ENCODE peak calls at places on chromosomes 2 and 18, in five cellular contexts. One of them, this sample, is unnamed.
A peak's percentile ranks its signal among the peaks of the same experiment; 100 is the strongest.

GRCh38 chr2:53770264-53770663 is 2.7 kb downstream of the CHAC2 start:
- DNase-seq in heart left ventricle: no peak
- DNase-seq in tibial artery: no peak
- DNase-seq in right atrium auricular region: no peak
- DNase-seq in iPS DF 6.9: no peak
- DNase-seq in this sample: no peak

GRCh38 chr2:160205511-160205910 is 5.4 kb upstream of the ITGB6 start:
- DNase-seq in right atrium auricular region: no peak
- DNase-seq in iPS DF 6.9: no peak
- DNase-seq in tibial artery: peak; percentile 34
- DNase-seq in heart left ventricle: no peak
- DNase-seq in this sample: no peak

GRCh38 chr2:149456285-149456684 is 125.9 kb downstream of the LYPD6 start:
- DNase-seq in heart left ventricle: no peak
- DNase-seq in right atrium auricular region: no peak
- DNase-seq in iPS DF 6.9: peak; percentile 18
- DNase-seq in tibial artery: no peak
- DNase-seq in this sample: no peak

GRCh38 chr2:147543056-147543455 is 301.8 kb upstream of the ACVR2A start:
- DNase-seq in right atrium auricular region: no peak
- DNase-seq in tibial artery: no peak
- DNase-seq in heart left ventricle: no peak
- DNase-seq in iPS DF 6.9: no peak
- DNase-seq in this sample: no peak

GRCh38 chr2:26344581-26345283 is 1.2 kb upstream of the SELENOI start:
- DNase-seq in tibial artery: no peak
- DNase-seq in heart left ventricle: no peak
- DNase-seq in right atrium auricular region: no peak
- DNase-seq in iPS DF 6.9: no peak
- DNase-seq in this sample: no peak

GRCh38 chr2:9764153-9764778 is 79.0 kb upstream of the TAF1B start:
- DNase-seq in iPS DF 6.9: no peak
- DNase-seq in heart left ventricle: no peak
- DNase-seq in right atrium auricular region: no peak
- DNase-seq in tibial artery: peak; percentile 12
- DNase-seq in this sample: no peak

GRCh38 chr2:224833986-224834385 is 117.8 kb upstream of the CCDC195 start:
- DNase-seq in heart left ventricle: no peak
- DNase-seq in tibial artery: no peak
- DNase-seq in right atrium auricular region: no peak
- DNase-seq in iPS DF 6.9: no peak
- DNase-seq in this sample: no peak

GRCh38 chr2:229243880-229244560 is 27.1 kb downstream of the PID1 start:
- DNase-seq in tibial artery: no peak
- DNase-seq in iPS DF 6.9: no peak
- DNase-seq in heart left ventricle: no peak
- DNase-seq in right atrium auricular region: no peak
- DNase-seq in this sample: no peak

GRCh38 chr18:65755616-65756015 is 4.8 kb downstream of the CDH7 start:
- DNase-seq in heart left ventricle: no peak
- DNase-seq in iPS DF 6.9: no peak
- DNase-seq in right atrium auricular region: no peak
- DNase-seq in tibial artery: no peak
- DNase-seq in this sample: no peak

GRCh38 chr18:33424266-33424946 is 16.1 kb downstream of the CCDC178 start:
- DNase-seq in heart left ventricle: no peak
- DNase-seq in iPS DF 6.9: no peak
- DNase-seq in right atrium auricular region: no peak
- DNase-seq in tibial artery: no peak
- DNase-seq in this sample: no peak

GRCh38 chr2:174763793-174764179 is 486 bp downstream of the CHRNA1 start:
- DNase-seq in tibial artery: no peak
- DNase-seq in right atrium auricular region: no peak
- DNase-seq in heart left ventricle: no peak
- DNase-seq in iPS DF 6.9: no peak
- DNase-seq in this sample: no peak

GRCh38 chr2:12619975-12620374 is 96.8 kb upstream of the TRIB2 start:
- DNase-seq in right atrium auricular region: no peak
- DNase-seq in tibial artery: no peak
- DNase-seq in heart left ventricle: no peak
- DNase-seq in iPS DF 6.9: no peak
- DNase-seq in this sample: no peak

GRCh38 chr2:178848335-178848734 is 41.1 kb upstream of the TTN start:
- DNase-seq in heart left ventricle: no peak
- DNase-seq in right atrium auricular region: no peak
- DNase-seq in iPS DF 6.9: no peak
- DNase-seq in tibial artery: no peak
- DNase-seq in this sample: no peak

GRCh38 chr2:70850905-70851304 is 15.3 kb upstream of the CD207 start:
- DNase-seq in heart left ventricle: no peak
- DNase-seq in iPS DF 6.9: no peak
- DNase-seq in tibial artery: no peak
- DNase-seq in right atrium auricular region: no peak
- DNase-seq in this sample: no peak

GRCh38 chr18:22455425-22456150 is 37.9 kb upstream of the CTAGE1 start:
- DNase-seq in right atrium auricular region: no peak
- DNase-seq in heart left ventricle: no peak
- DNase-seq in tibial artery: no peak
- DNase-seq in iPS DF 6.9: no peak
- DNase-seq in this sample: no peak

GRCh38 chr2:241141214-241141770 is 8.0 kb downstream of the PASK start:
- DNase-seq in heart left ventricle: no peak
- DNase-seq in right atrium auricular region: no peak
- DNase-seq in iPS DF 6.9: no peak
- DNase-seq in tibial artery: no peak
- DNase-seq in this sample: peak; percentile 53

GRCh38 chr2:29187926-29188325 is 72.7 kb downstream of the CLIP4 start:
- DNase-seq in right atrium auricular region: no peak
- DNase-seq in iPS DF 6.9: no peak
- DNase-seq in tibial artery: no peak
- DNase-seq in heart left ventricle: no peak
- DNase-seq in this sample: no peak

GRCh38 chr2:146214394-146214929 is 1630.4 kb upstream of the ACVR2A start:
- DNase-seq in heart left ventricle: no peak
- DNase-seq in iPS DF 6.9: no peak
- DNase-seq in tibial artery: no peak
- DNase-seq in right atrium auricular region: no peak
- DNase-seq in this sample: no peak

GRCh38 chr2:222743263-222743865 is 71.9 kb downstream of the MOGAT1 start:
- DNase-seq in right atrium auricular region: no peak
- DNase-seq in heart left ventricle: no peak
- DNase-seq in iPS DF 6.9: no peak
- DNase-seq in tibial artery: peak; percentile 63
- DNase-seq in this sample: no peak

GRCh38 chr18:78639597-78639950 is 340.0 kb upstream of the SALL3 start:
- DNase-seq in right atrium auricular region: no peak
- DNase-seq in iPS DF 6.9: no peak
- DNase-seq in tibial artery: no peak
- DNase-seq in heart left ventricle: no peak
- DNase-seq in this sample: no peak

GRCh38 chr2:20972792-20973565 is 70.9 kb downstream of the APOB start:
- DNase-seq in right atrium auricular region: no peak
- DNase-seq in heart left ventricle: no peak
- DNase-seq in iPS DF 6.9: no peak
- DNase-seq in tibial artery: no peak
- DNase-seq in this sample: no peak
- H3K9me3 ChIP-seq in right atrium auricular region: no peaks in the 10 kb centered on the region
- H3K9me3 ChIP-seq in heart left ventricle: no peaks in the 10 kb centered on the region
- H3K9me3 ChIP-seq in iPS DF 6.9: no peaks in the 10 kb centered on the region
- H3K9me3 ChIP-seq in tibial artery: no peaks in the 10 kb centered on the region
- H3K9me3 ChIP-seq in this sample: no peaks in the 10 kb centered on the region

DNA sequence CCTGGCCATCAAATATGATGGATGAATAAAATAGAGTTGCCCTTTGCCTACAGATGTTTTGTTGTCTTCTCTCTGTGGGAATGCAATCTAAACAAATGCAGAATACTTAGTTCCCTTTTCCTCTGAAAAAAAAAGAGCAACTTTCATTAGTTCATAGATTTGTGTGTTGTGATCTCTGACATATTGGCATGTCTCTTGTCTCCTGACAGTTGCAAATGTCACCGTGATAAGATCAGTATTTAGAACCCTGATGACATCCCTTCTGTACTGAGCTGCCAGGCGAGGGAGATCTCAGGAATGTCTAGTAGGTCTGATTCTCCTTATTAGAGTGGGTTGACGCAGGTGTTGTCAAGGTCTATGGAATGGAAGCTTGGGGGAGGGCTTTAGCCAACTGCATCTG is 130.3 kb downstream of the GALR1 start:
- DNase-seq in right atrium auricular region: no peak
- DNase-seq in tibial artery: no peak
- DNase-seq in iPS DF 6.9: no peak
- DNase-seq in heart left ventricle: no peak
- DNase-seq in this sample: no peak
- H3K9me3 ChIP-seq in right atrium auricular region: no peaks in the 10 kb centered on the region
- H3K9me3 ChIP-seq in tibial artery: no peaks in the 10 kb centered on the region
- H3K9me3 ChIP-seq in iPS DF 6.9: no peaks in the 10 kb centered on the region
- H3K9me3 ChIP-seq in heart left ventricle: no peaks in the 10 kb centered on the region
- H3K9me3 ChIP-seq in this sample: no peaks in the 10 kb centered on the region

DNA sequence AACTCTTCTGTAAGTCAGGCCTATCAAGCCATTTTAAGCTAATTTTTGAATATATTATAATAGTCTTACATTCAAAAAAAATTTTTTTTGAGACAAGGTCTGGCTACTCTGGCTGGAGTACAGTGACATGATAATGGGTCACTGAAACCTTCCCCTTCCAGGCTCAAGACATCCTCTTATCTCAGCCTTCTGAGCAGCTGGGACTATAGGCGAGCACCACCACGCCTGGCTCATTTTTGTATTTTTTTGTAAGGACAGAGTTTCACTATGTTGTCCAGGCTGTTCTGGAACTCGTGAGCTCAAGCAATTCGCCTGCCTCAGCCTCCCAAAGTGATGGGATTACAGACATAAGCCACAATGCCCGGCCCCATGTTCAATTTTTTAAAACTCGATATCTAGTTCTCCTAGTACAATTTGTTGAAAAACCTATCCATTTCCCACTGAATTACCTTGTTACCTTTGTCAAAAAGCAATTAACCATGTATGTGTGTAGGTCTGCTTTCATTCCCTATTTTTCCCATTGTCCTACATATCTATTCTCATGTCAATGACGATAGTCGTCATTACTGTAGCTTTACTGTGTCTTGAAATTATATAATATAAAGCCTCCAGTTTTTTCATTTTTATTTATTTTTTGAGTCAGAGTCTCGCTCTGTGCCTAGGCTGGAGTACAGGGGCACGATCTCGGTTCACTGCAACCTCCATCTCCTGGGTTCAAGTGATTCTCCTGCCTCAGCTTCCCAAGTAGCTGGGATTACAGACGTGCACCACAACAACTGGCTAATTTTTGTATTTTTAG is 44.8 kb downstream of the YES1 start:
- DNase-seq in tibial artery: no peak
- DNase-seq in iPS DF 6.9: no peak
- DNase-seq in heart left ventricle: no peak
- DNase-seq in right atrium auricular region: no peak
- DNase-seq in this sample: no peak
- H3K9me3 ChIP-seq in tibial artery: no peaks in the 10 kb centered on the region
- H3K9me3 ChIP-seq in iPS DF 6.9: no peaks in the 10 kb centered on the region
- H3K9me3 ChIP-seq in heart left ventricle: no peaks in the 10 kb centered on the region
- H3K9me3 ChIP-seq in right atrium auricular region: no peaks in the 10 kb centered on the region
- H3K9me3 ChIP-seq in this sample: no peaks in the 10 kb centered on the region

DNA sequence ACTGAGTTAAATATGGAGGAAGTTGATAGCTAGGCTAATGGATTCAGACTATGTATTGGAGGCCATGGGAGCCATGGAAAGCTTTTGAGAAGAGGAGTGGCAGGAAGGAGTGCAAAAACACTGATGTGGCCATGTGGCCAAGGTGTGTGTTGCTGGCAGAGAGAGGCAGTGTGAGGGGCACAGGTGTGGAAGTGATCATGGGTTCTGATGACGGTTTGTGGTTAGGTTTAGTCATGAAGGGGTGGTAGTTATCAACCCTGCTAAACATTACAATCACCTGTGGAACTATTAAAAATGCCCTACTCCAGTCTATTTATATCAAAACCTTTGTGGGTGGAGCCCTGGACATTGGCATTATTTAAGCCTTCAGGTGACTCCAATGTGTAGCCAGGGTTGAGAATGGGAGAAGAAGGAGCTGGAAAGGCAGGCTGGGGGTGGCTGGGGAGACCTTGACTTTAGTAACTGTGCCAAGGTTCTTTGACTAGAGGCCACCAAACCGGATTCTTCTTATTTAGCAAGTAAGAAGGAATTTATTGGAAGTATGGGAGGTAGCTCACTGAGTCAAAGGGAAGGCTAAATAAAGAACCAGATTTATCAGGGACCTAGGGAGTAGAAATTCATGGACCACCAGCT is 13.5 kb downstream of the GPR39 start:
- DNase-seq in iPS DF 6.9: no peak
- DNase-seq in tibial artery: no peak
- DNase-seq in right atrium auricular region: no peak
- DNase-seq in heart left ventricle: no peak
- DNase-seq in this sample: no peak
- H3K9me3 ChIP-seq in iPS DF 6.9: no peaks in the 10 kb centered on the region
- H3K9me3 ChIP-seq in tibial artery: no peaks in the 10 kb centered on the region
- H3K9me3 ChIP-seq in right atrium auricular region: no peaks in the 10 kb centered on the region
- H3K9me3 ChIP-seq in heart left ventricle: peaks cover 6% of the 10 kb centered on the region
- H3K9me3 ChIP-seq in this sample: no peaks in the 10 kb centered on the region

GRCh38 chr2:184527058-184527457 is 71.3 kb upstream of the ZNF804A start:
- DNase-seq in right atrium auricular region: no peak
- DNase-seq in heart left ventricle: no peak
- DNase-seq in iPS DF 6.9: no peak
- DNase-seq in tibial artery: no peak
- DNase-seq in this sample: no peak

GRCh38 chr2:184530239-184530638 is 68.1 kb upstream of the ZNF804A start:
- DNase-seq in tibial artery: no peak
- DNase-seq in iPS DF 6.9: no peak
- DNase-seq in heart left ventricle: no peak
- DNase-seq in right atrium auricular region: no peak
- DNase-seq in this sample: peak; percentile 39

GRCh38 chr2:184528119-184528518 is 70.2 kb upstream of the ZNF804A start:
- DNase-seq in tibial artery: no peak
- DNase-seq in heart left ventricle: no peak
- DNase-seq in right atrium auricular region: no peak
- DNase-seq in iPS DF 6.9: no peak
- DNase-seq in this sample: no peak

GRCh38 chr2:184532541-184532940 is 65.8 kb upstream of the ZNF804A start:
- DNase-seq in right atrium auricular region: no peak
- DNase-seq in tibial artery: no peak
- DNase-seq in heart left ventricle: no peak
- DNase-seq in iPS DF 6.9: no peak
- DNase-seq in this sample: no peak

GRCh38 chr2:184530959-184531358 is 67.4 kb upstream of the ZNF804A start:
- DNase-seq in heart left ventricle: no peak
- DNase-seq in tibial artery: no peak
- DNase-seq in right atrium auricular region: no peak
- DNase-seq in iPS DF 6.9: no peak
- DNase-seq in this sample: peak; percentile 37
- H3K9me3 ChIP-seq in heart left ventricle: peaks cover 39% of the 10 kb centered on the region
- H3K9me3 ChIP-seq in tibial artery: peaks cover 14% of the 10 kb centered on the region
- H3K9me3 ChIP-seq in right atrium auricular region: peaks cover 26% of the 10 kb centered on the region
- H3K9me3 ChIP-seq in iPS DF 6.9: no peaks in the 10 kb centered on the region
- H3K9me3 ChIP-seq in this sample: peaks cover 49% of the 10 kb centered on the region

DNA sequence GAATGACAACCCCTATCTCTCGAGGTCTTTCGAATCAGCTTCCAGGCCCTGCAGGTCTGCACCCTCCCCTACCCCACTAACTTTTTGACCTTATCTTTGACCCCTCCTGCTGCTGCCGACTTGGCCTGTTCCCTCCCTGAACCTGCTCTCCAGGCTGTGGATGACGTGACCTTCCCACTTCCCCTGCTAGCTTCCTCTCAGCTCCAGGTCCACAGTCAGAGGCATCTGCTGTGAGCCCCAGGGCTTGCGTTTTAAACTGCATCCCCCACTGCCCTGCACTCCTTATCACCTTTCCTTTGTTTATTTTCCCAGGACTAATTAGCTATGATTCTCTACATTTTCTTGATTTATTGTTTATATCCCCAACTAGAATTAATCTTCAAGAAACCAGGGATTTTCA is 71.2 kb upstream of the ALKAL2 start:
- DNase-seq in heart left ventricle: no peak
- DNase-seq in right atrium auricular region: peak; percentile 21
- DNase-seq in iPS DF 6.9: no peak
- DNase-seq in tibial artery: no peak
- DNase-seq in this sample: no peak
- H3K9me3 ChIP-seq in heart left ventricle: no peaks in the 10 kb centered on the region
- H3K9me3 ChIP-seq in right atrium auricular region: no peaks in the 10 kb centered on the region
- H3K9me3 ChIP-seq in iPS DF 6.9: no peaks in the 10 kb centered on the region
- H3K9me3 ChIP-seq in tibial artery: no peaks in the 10 kb centered on the region
- H3K9me3 ChIP-seq in this sample: peaks cover 5% of the 10 kb centered on the region

This sample was measured in left lung.